ENCODE peak calls at places on chromosomes 4 and X, in seven cellular contexts. X is IMR-90, U is mesenchymal stem cell, O is H9, Z is trophoblast cell, E is neuronal stem cell, G is H1. R is an unnamed sample.

GRCh38 chr4:43316813-43317212 is 424.3 kb downstream of the GRXCR1 start:
- DNase-seq in Z (no peak), G (no peak), X (peak; percentile 58), E (no peak), O (no peak), U (no peak), R (no peak)

GRCh38 chr4:63563288-63564014 is 845.8 kb downstream of the TECRL start:
- DNase-seq in O (peak; percentile 49), U (no peak), Z (peak; percentile 6), G (no peak), E (peak; percentile 9), X (no peak), R (peak; percentile 56)

GRCh38 chr4:116016201-116016600 is 902.8 kb upstream of the NDST4 start:
- DNase-seq in O (no peak), U (peak; percentile 57), E (no peak), Z (peak; percentile 33), X (peak; percentile 44), G (no peak), R (no peak)

GRCh38 chr4:53021709-53022108 is 159.6 kb downstream of the RASL11B start:
- DNase-seq in E (no peak), G (no peak), X (no peak), O (no peak), U (no peak), Z (no peak), R (no peak)

GRCh38 chr4:121199742-121200561 is 35.8 kb upstream of the TNIP3 start:
- DNase-seq in G (no peak), E (no peak), U (no peak), X (no peak), O (no peak), Z (no peak), R (peak; percentile 23)

GRCh38 chr4:155703486-155704227 is 37.0 kb downstream of the GUCY1A1 start:
- DNase-seq in Z (no peak), G (no peak), X (peak; percentile 47), U (no peak), O (no peak), E (no peak), R (no peak)

GRCh38 chrX:45322382-45322781 is 121.7 kb upstream of the DIPK2B start:
- DNase-seq in O (peak; percentile 34), X (peak; percentile 83), G (peak; percentile 17), E (no peak), Z (peak; percentile 65), U (peak; percentile 72), R (peak; percentile 74)

GRCh38 chrX:129842510-129843208 is 1.0 kb downstream of the ZDHHC9 start:
- DNase-seq in X (peak; percentile 49), E (no peak), Z (peak; percentile 27), U (peak; percentile 61), G (no peak), O (no peak), R (peak; percentile 33)

GRCh38 chrX:72020204-72020603 is 109.6 kb downstream of the NHSL2 start:
- DNase-seq in E (no peak), X (no peak), Z (no peak), G (no peak), U (no peak), O (no peak), R (no peak)

GRCh38 chrX:11665144-11666040 is at the start of gene ARHGAP6:
- DNase-seq in X (peak; percentile 20), U (peak; percentile 78), E (peak; percentile 36), Z (peak; percentile 52), O (peak; percentile 62), G (no peak), R (peak; percentile 77)

GRCh38 chrX:12721042-12721441 is 70.2 kb upstream of the PRPS2 start:
- DNase-seq in E (peak; percentile 4), Z (peak; percentile 5), O (peak; percentile 38), U (no peak), X (no peak), G (no peak), R (peak; percentile 34)

GRCh38 chr4:161457906-161458305 is 705.9 kb downstream of the FSTL5 start:
- DNase-seq in E (no peak), Z (no peak), G (no peak), X (no peak), O (no peak), U (no peak), R (peak; percentile 81)

GRCh38 chr4:61440306-61440705 is 240.2 kb downstream of the ADGRL3 start:
- DNase-seq in X (no peak), O (no peak), G (no peak), E (no peak), U (no peak), Z (no peak), R (no peak)

GRCh38 chr4:114626202-114626601 is 27.6 kb downstream of the UGT8 start:
- DNase-seq in X (no peak), O (no peak), G (no peak), E (no peak), Z (no peak), U (no peak), R (no peak)

GRCh38 chr4:98688416-98689290 is 30.2 kb upstream of the TSPAN5 start:
- DNase-seq in U (peak; percentile 80), X (peak; percentile 70), E (no peak), Z (peak; percentile 75), O (no peak), G (no peak), R (no peak)

GRCh38 chrX:43870758-43871419 is 11.4 kb downstream of the MAOB start:
- DNase-seq in G (no peak), E (no peak), Z (no peak), U (no peak), O (no peak), X (no peak), R (no peak)

GRCh38 chrX:43870011-43870410 is 12.2 kb downstream of the MAOB start:
- DNase-seq in G (no peak), X (no peak), Z (no peak), U (no peak), E (no peak), O (no peak), R (no peak)

GRCh38 chrX:43866423-43866822 is 15.8 kb downstream of the MAOB start:
- DNase-seq in O (no peak), Z (no peak), E (no peak), U (no peak), X (no peak), G (no peak), R (no peak)

GRCh38 chrX:43865791-43866190 is 16.5 kb downstream of the MAOB start:
- DNase-seq in Z (no peak), G (no peak), X (no peak), O (no peak), E (no peak), U (no peak), R (no peak)

DNA sequence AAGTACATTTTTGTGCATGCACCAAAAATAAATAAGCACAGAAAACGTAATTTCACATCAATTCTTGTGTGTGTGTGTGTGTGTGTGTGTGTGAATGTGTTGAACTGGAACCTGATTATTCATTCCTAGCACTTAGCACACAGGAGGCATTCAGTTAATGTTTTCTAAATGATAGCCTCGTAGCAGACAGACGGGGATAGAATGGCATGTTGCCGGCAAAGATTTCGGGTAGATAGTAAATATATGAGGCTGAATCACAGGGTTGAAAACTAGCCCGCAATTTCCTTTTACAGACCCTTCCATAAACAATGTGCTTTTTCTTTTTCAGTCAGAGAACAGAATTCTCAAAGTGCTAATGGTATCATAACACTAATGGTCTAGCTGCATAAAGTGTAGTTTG is 13.5 kb downstream of the MAOB start:
- DNase-seq in U (no peak), Z (peak; percentile 4), E (no peak), X (peak; percentile 0), G (no peak), O (no peak), R (no peak)
- H3K18ac ChIP-seq in U (no peak overlapping the region), Z (no peak overlapping the region), E (no peak overlapping the region), X (no peak overlapping the region), G (no peak overlapping the region), O (no peak overlapping the region), R (no peak overlapping the region)

GRCh38 chrX:74133156-74133796 is 170.7 kb upstream of the ZCCHC13 start:
- DNase-seq in G (no peak), E (peak; percentile 31), U (peak; percentile 64), O (no peak), X (peak; percentile 80), Z (peak; percentile 90), R (peak; percentile 73)
- H3K18ac ChIP-seq in G (no peak overlapping the region), E (no peak overlapping the region), U (no peak overlapping the region), O (peak overlapping the region; percentile 75), X (no peak overlapping the region), Z (no peak overlapping the region), R (no peak overlapping the region)

DNA sequence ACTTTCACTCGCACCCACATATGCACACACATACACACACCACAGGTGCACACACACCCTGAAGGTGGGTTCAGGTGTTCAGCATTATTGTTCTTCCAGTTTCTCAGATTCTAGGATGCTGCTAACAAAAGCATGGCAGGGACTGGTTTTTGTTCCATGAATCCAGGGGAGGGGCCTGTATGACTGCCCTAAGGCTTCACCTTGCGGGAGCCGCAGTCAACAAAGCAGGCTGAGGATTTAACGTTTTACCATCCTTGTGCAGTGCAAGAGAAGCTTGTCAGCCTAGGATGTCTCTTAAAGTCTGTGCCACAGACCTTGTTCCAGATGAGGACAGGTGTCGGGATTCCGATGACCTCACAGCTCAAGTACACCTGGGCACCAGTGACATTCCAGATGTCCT is 61.8 kb downstream of the POLR2B start:
- DNase-seq in O (no peak), Z (no peak), U (no peak), G (no peak), X (no peak), E (no peak), R (no peak)
- H3K18ac ChIP-seq in O (no peak overlapping the region), Z (peak overlapping the region; percentile 19), U (peak overlapping the region; percentile 12), G (no peak overlapping the region), X (peak overlapping the region; percentile 22), E (peak overlapping the region; percentile 1), R (no peak overlapping the region)

DNA sequence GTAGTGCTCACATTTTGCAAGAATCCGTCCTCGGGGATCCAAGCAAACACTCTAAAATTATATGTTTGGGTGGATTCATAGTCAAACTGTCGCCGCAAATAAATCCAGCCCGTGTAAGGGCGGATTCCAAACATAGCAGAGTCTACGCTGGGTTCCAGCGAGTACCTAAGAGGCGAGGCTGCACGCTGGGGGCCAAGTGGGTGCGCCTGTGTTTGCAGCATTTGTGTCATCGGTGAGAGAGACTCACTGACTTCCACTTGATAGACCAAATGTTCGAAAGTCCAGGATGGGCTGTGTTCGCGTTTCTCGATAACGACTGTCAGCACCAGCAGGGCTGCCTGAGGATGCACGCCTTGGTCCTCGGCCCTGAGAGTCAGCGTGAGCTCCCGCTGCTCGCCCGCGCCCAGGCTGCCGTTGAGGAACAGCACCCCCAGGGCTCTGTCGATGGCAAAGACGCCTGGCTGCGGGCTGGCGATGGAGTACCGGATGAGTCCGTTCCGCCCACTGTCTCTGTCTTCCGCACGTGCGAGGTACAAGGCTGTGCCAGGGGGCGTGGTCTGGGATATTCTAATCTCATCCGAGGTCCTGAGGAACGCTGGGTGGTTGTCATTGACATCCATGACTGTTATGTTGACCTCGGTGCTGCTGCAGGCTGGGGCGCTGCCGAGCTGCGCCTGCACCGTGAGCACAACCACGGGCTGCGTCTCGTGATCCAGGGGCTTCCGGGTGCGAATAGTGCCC is 158.7 kb downstream of the DCHS2 start:
- DNase-seq in Z (peak; percentile 5), E (no peak), X (peak; percentile 2), O (peak; percentile 88), U (peak; percentile 35), G (peak; percentile 57), R (peak; percentile 69)
- H3K18ac ChIP-seq in Z (no peak overlapping the region), E (peak overlapping the region; percentile 19), X (no peak overlapping the region), O (no peak overlapping the region), U (no peak overlapping the region), G (no peak overlapping the region), R (no peak overlapping the region)

DNA sequence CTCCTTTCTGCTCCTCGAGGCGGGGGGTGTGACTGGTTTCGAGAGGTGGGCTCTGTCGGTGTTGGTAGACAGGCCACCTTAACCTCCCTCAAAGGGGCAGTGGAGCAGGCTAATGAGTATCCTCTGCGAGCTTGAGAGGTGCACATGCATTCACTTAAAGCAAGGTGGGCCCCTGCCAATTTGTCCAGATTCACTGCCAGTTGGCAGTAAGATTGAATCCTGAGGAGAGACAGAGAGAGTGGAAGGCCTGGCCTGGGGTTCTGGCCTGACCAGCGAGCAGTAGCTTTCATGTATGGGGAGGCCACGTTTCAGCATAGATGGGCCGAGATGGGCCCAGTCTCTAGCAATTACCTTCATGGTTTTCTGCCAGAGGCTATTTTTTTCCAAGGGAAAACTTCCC is 215.6 kb upstream of the SFRP2 start:
- DNase-seq in G (no peak), U (no peak), Z (no peak), X (no peak), O (no peak), E (no peak), R (no peak)
- H3K18ac ChIP-seq in G (no peak overlapping the region), U (peak overlapping the region; percentile 97), Z (peak overlapping the region; percentile 49), X (no peak overlapping the region), O (no peak overlapping the region), E (no peak overlapping the region), R (no peak overlapping the region)